ENCODE peak calls at places on chromosomes 3 and 15, in seven cellular contexts. F is fibroblast of lung, X is astrocyte, M is hepatocyte, N is heart right ventricle, C is esophagus squamous epithelium, U is PC-9. T is an unnamed sample.

GRCh38 chr15:74208901-74209559 is 6.4 kb upstream of the STRA6 start:
- DNase-seq in C (no peak), M (peak; percentile 51), N (no peak), U (peak; percentile 55), X (peak; percentile 90), F (peak; percentile 93), T (no peak)

GRCh38 chr15:96764946-96765345 is 434.4 kb downstream of the NR2F2 start:
- DNase-seq in M (no peak), U (no peak), N (no peak), X (no peak), C (no peak), F (no peak), T (no peak)

GRCh38 chr15:83248944-83249343 is 35.5 kb downstream of the BNC1 start:
- DNase-seq in U (no peak), X (no peak), F (no peak), N (no peak), C (no peak), M (no peak), T (no peak)

GRCh38 chr3:24254649-24255048 is 240.0 kb downstream of the THRB start:
- DNase-seq in U (no peak), F (peak; percentile 96), X (peak; percentile 94), M (no peak), N (no peak), C (no peak), T (no peak)

GRCh38 chr3:123934250-123934649 is 26.8 kb downstream of the CCDC14 start:
- DNase-seq in U (no peak), M (no peak), N (no peak), F (no peak), X (no peak), C (no peak), T (no peak)

GRCh38 chr3:194905696-194906095 is 220.0 kb downstream of the FAM43A start:
- DNase-seq in M (no peak), F (peak; percentile 79), U (no peak), N (no peak), X (peak; percentile 76), C (no peak), T (no peak)

GRCh38 chr3:160564205-160564922 is 1.0 kb downstream of the KPNA4 start:
- DNase-seq in X (no peak), C (no peak), N (peak; percentile 17), U (no peak), M (peak; percentile 39), F (no peak), T (peak; percentile 36)

GRCh38 chr3:39808467-39809180 is 785 bp upstream of the MYRIP start:
- DNase-seq in X (no peak), N (peak; percentile 11), U (no peak), F (no peak), M (peak; percentile 42), C (peak; percentile 0), T (peak; percentile 35)

GRCh38 chr3:141305436-141305835 is 62.9 kb upstream of the ZBTB38 start:
- DNase-seq in N (no peak), U (no peak), F (peak; percentile 37), C (no peak), M (no peak), X (no peak), T (peak; percentile 65)

GRCh38 chr3:38479431-38480092 is 16.6 kb upstream of the EXOG start:
- DNase-seq in M (peak; percentile 83), N (peak; percentile 67), C (no peak), X (no peak), F (peak; percentile 40), U (peak; percentile 50), T (peak; percentile 68)

GRCh38 chr15:100103828-100104227 is 237.9 kb downstream of the ADAMTS17 start:
- DNase-seq in C (no peak), N (no peak), M (no peak), X (no peak), F (no peak), U (no peak), T (no peak)

GRCh38 chr3:127037971-127038446 is 55.1 kb downstream of the PLXNA1 start:
- DNase-seq in M (no peak), U (no peak), F (no peak), N (no peak), C (no peak), X (no peak), T (no peak)

GRCh38 chr15:50183112-50183794 is 1.3 kb downstream of the SLC27A2 start:
- DNase-seq in X (no peak), C (no peak), N (no peak), F (no peak), U (no peak), M (no peak), T (no peak)

GRCh38 chr3:18100126-18100525 is 325.0 kb downstream of the SATB1 start:
- DNase-seq in N (no peak), U (no peak), C (no peak), M (no peak), F (peak; percentile 40), X (no peak), T (no peak)

GRCh38 chr15:41523097-41523496 is 9.5 kb upstream of the LTK start:
- DNase-seq in N (no peak), M (no peak), C (no peak), F (peak; percentile 17), U (no peak), X (no peak), T (no peak)

GRCh38 chr15:94793641-94794040 is 562.3 kb downstream of the MCTP2 start:
- DNase-seq in M (peak; percentile 44), X (peak; percentile 85), C (no peak), F (peak; percentile 92), N (no peak), U (no peak), T (no peak)

GRCh38 chr3:61250784-61251173 is 473 bp downstream of the FHIT start:
- DNase-seq in F (no peak), C (peak; percentile 8), M (peak; percentile 32), U (peak; percentile 13), N (peak; percentile 33), X (no peak), T (peak; percentile 47)

GRCh38 chr3:78887608-78888011 is 880.2 kb downstream of the ROBO1 start:
- DNase-seq in C (no peak), X (peak; percentile 42), F (peak; percentile 56), N (no peak), U (no peak), M (no peak), T (no peak)

GRCh38 chr3:139113231-139113749 is 68.6 kb upstream of the PRR23C start:
- DNase-seq in M (no peak), N (no peak), C (no peak), X (no peak), F (no peak), U (no peak), T (no peak)

GRCh38 chr15:94380798-94381197 is 149.4 kb downstream of the MCTP2 start:
- DNase-seq in M (no peak), X (no peak), F (no peak), N (no peak), C (no peak), U (no peak), T (no peak)

GRCh38 chr3:185312006-185312405 is 50.9 kb upstream of the MAP3K13 start:
- DNase-seq in C (no peak), F (no peak), M (no peak), U (no peak), X (no peak), N (no peak), T (peak; percentile 22)
- H3K4me1 ChIP-seq in C (no peaks in the 10 kb centered on the region), F (no peaks in the 10 kb centered on the region), M (peaks cover 5% of the 10 kb centered on the region), U (peaks cover 13% of the 10 kb centered on the region), X (peaks cover 2% of the 10 kb centered on the region), N (peaks cover 2% of the 10 kb centered on the region), T (peaks cover 16% of the 10 kb centered on the region)

DNA sequence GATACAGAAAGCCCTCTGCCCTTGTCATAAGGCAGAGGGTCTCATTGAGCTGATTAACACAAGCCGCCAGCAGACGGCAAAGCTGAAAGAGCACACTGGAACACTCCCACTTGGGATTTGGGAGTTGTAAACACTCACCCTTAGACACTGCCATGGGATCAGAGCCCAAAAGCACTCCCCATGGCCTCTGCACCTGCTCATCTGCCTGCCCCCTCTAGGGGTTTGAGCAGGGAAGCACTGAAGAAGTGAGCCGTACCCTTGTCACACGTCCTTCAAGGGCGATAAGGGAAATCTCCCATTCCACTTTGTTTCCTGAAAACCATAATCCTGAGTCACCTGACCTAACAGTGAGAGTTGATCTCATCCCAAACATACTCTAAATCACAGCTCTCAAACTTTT is 14.7 kb downstream of the FSIP1 start:
- DNase-seq in M (no peak), F (no peak), N (no peak), C (no peak), U (no peak), X (no peak), T (no peak)
- TF ChIP-seq CTCF in M (no peak), F (no peak), N (no peak), C (no peak), U (no peak), X (no peak), T (no peak)

GRCh38 chr15:89088605-89089315 is 504 bp downstream of the ABHD2 start:
- DNase-seq in F (peak; percentile 36), X (no peak), N (peak; percentile 41), U (no peak), M (peak; percentile 41), C (no peak), T (peak; percentile 23)
- H3K4me1 ChIP-seq in F (peaks cover 29% of the 10 kb centered on the region), X (peaks cover 46% of the 10 kb centered on the region), N (peaks cover 60% of the 10 kb centered on the region), U (peaks cover 43% of the 10 kb centered on the region), M (peaks cover 32% of the 10 kb centered on the region), C (peaks cover 23% of the 10 kb centered on the region), T (peaks cover 22% of the 10 kb centered on the region)

GRCh38 chr3:36489679-36490420 is 109.5 kb downstream of the STAC start:
- DNase-seq in C (no peak), F (no peak), M (no peak), X (no peak), U (no peak), N (no peak), T (no peak)

GRCh38 chr3:36486009-36486408 is 105.7 kb downstream of the STAC start:
- DNase-seq in U (no peak), X (no peak), C (no peak), M (no peak), N (no peak), F (no peak), T (no peak)

GRCh38 chr3:36487616-36488015 is 107.3 kb downstream of the STAC start:
- DNase-seq in N (no peak), M (no peak), U (no peak), X (no peak), C (no peak), F (no peak), T (no peak)

GRCh38 chr3:36489106-36489505 is 108.8 kb downstream of the STAC start:
- DNase-seq in N (no peak), U (no peak), C (no peak), X (no peak), F (no peak), M (no peak), T (no peak)

DNA sequence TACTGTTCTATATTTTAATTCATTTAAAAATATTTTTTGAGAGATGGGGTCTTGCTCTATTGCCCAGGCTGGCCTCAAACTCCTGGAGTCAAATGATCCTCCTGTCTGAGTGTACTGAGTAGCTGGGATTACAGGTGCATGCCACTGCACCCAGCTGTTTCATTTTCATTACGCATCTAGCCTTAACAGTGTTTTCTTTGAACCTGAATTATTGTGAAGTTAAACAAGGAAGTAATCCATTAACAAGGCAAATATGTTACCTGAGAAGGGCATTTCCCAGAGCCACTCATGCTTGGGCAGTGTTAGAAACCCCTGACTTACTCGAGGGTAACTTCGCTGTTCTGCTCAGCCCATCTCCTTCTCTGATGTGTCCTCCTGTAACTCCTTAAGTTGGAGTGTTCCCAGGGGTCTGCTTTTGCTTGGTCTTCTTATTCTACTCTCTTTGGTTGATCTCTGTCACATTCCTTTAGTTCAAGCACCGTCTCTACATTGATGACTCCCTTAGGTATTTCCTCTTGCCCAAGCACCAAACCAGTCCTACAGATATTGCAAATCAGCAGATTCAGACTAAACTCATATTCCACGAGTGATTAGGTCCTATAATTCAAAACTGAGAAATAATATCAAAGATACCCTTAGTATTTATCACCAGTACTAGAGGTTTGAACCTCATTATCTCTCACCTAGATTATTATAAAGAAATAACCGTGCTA is 107.9 kb downstream of the STAC start:
- DNase-seq in U (no peak), M (no peak), F (no peak), C (no peak), N (no peak), X (no peak), T (no peak)
- TF ChIP-seq CTCF in U (no peak), M (no peak), F (no peak), C (no peak), N (no peak), X (no peak), T (no peak)